ENCODE peak calls at places on chromosomes 4 and X, in five cellular contexts. L, K, S, Y and C are unnamed samples.

GRCh38 chr4:43864616-43865146 is 583.9 kb downstream of the KCTD8 start:
- DNase-seq in L (no peak), K (no peak), S (no peak), Y (no peak), C (no peak)

GRCh38 chr4:153045111-153045982 is 109.2 kb downstream of the FHDC1 start:
- DNase-seq in L (no peak), K (no peak), S (no peak), Y (no peak), C (no peak)

GRCh38 chr4:8433181-8433580 is 7.3 kb downstream of the ACOX3 start:
- DNase-seq in L (no peak), K (no peak), S (no peak), Y (no peak), C (peak)

GRCh38 chr4:168074861-168075260 is 17.5 kb upstream of the ANXA10 start:
- DNase-seq in L (no peak), K (no peak), S (no peak), Y (no peak), C (no peak)

GRCh38 chr4:85391568-85392410 is 83.2 kb upstream of the ARHGAP24 start:
- DNase-seq in L (no peak), K (no peak), S (no peak), Y (no peak), C (no peak)

GRCh38 chr4:126827669-126828068 is 805.1 kb upstream of the INTU start:
- DNase-seq in L (no peak), K (no peak), S (no peak), Y (no peak), C (no peak)

GRCh38 chr4:123672987-123673386 is 276.4 kb downstream of the SPRY1 start:
- DNase-seq in L (peak), K (no peak), S (no peak), Y (no peak), C (peak)

GRCh38 chrX:2572740-2573139 is 72.0 kb upstream of the DHRSX start:
- DNase-seq in L (peak), K (no peak), S (no peak), Y (no peak), C (no peak)

GRCh38 chrX:24920769-24921168 is 95.0 kb downstream of the ARX start:
- DNase-seq in L (no peak), K (no peak), S (no peak), Y (no peak), C (no peak)

GRCh38 chr4:15805583-15806517 is 27.7 kb downstream of the CD38 start:
- DNase-seq in L (peak), K (no peak), S (peak), Y (peak), C (peak)

GRCh38 chr4:84366111-84366510 is 133.0 kb downstream of the NKX6-1 start:
- DNase-seq in L (no peak), K (no peak), S (no peak), Y (no peak), C (no peak)

GRCh38 chr4:5037553-5038551 is 13.4 kb upstream of the STK32B start:
- DNase-seq in L (peak), K (no peak), S (no peak), Y (no peak), C (peak)

GRCh38 chr4:105473340-105474109 is at the start of gene PPA2:
- DNase-seq in L (peak), K (peak), S (peak), Y (peak), C (peak)

GRCh38 chr4:5142726-5143125 is 91.4 kb downstream of the STK32B start:
- DNase-seq in L (peak), K (no peak), S (peak), Y (peak), C (peak)

GRCh38 chrX:67777148-67777547 is 233.3 kb downstream of the AR start:
- DNase-seq in L (no peak), K (no peak), S (no peak), Y (no peak), C (no peak)

GRCh38 chr4:169241480-169241879 is 29.3 kb downstream of the SH3RF1 start:
- DNase-seq in L (peak), K (no peak), S (no peak), Y (no peak), C (no peak)

GRCh38 chr4:94451669-94452475 is at the start of gene PDLIM5:
- DNase-seq in L (peak), K (peak), S (peak), Y (peak), C (peak)

GRCh38 chrX:10615931-10616780 is 4.2 kb downstream of the MID1 start:
- DNase-seq in L (peak), K (no peak), S (peak), Y (peak), C (peak)

GRCh38 chr4:78776729-78777555 is 792 bp downstream of the BMP2K start:
- DNase-seq in L (peak), K (peak), S (peak), Y (peak), C (peak)

GRCh38 chr4:72375050-72375736 is 193.8 kb downstream of the ADAMTS3 start:
- DNase-seq in L (peak), K (no peak), S (no peak), Y (no peak), C (peak)

GRCh38 chr4:138311771-138312535 is 69.8 kb upstream of the SLC7A11 start:
- DNase-seq in L (peak), K (no peak), S (no peak), Y (no peak), C (no peak)

GRCh38 chr4:86955888-86956451 is 21.2 kb downstream of the AFF1 start:
- DNase-seq in L (no peak), K (no peak), S (no peak), Y (no peak), C (no peak)

GRCh38 chr4:71472946-71473345 is 134.1 kb downstream of the SLC4A4 start:
- DNase-seq in L (peak), K (no peak), S (no peak), Y (no peak), C (no peak)

GRCh38 chr4:23333946-23334878 is 555.6 kb downstream of the PPARGC1A start:
- DNase-seq in L (peak), K (no peak), S (peak), Y (peak), C (peak)

GRCh38 chrX:2785538-2785937 is 33.7 kb downstream of the XG start:
- DNase-seq in L (no peak), K (no peak), S (no peak), Y (no peak), C (no peak)

GRCh38 chrX:102126863-102127262 is 1.4 kb downstream of the TCEAL2 start:
- DNase-seq in L (no peak), K (no peak), S (no peak), Y (no peak), C (no peak)

GRCh38 chr4:150206265-150206664 is 128.0 kb downstream of the DCLK2 start:
- DNase-seq in L (no peak), K (no peak), S (no peak), Y (no peak), C (no peak)

GRCh38 chr4:128835498-128836222 is 26.2 kb downstream of the JADE1 start:
- DNase-seq in L (peak), K (no peak), S (no peak), Y (no peak), C (no peak)

GRCh38 chrX:12352922-12353321 is 214.6 kb downstream of the FRMPD4 start:
- DNase-seq in L (no peak), K (no peak), S (no peak), Y (peak), C (no peak)

GRCh38 chrX:148380614-148381561 is 119.5 kb upstream of the AFF2 start:
- DNase-seq in L (no peak), K (no peak), S (peak), Y (no peak), C (no peak)

GRCh38 chrX:23870041-23870440 is 37.7 kb downstream of the APOO start:
- DNase-seq in L (no peak), K (no peak), S (no peak), Y (no peak), C (no peak)

GRCh38 chrX:118802857-118803256 is 20.8 kb upstream of the ZCCHC12 start:
- DNase-seq in L (peak), K (no peak), S (no peak), Y (no peak), C (peak)

GRCh38 chrX:63349307-63349706 is 1.8 kb downstream of the SPIN4 start:
- DNase-seq in L (peak), K (no peak), S (peak), Y (peak), C (no peak)

GRCh38 chr4:169202143-169202699 is 68.5 kb downstream of the SH3RF1 start:
- DNase-seq in L (peak), K (no peak), S (no peak), Y (no peak), C (no peak)

GRCh38 chr4:5553801-5554200 is 154.6 kb downstream of the EVC2 start:
- DNase-seq in L (no peak), K (no peak), S (no peak), Y (no peak), C (peak)

GRCh38 chr4:42458686-42459085 is 61.4 kb downstream of the SHISA3 start:
- DNase-seq in L (no peak), K (no peak), S (no peak), Y (no peak), C (no peak)

GRCh38 chr4:24210332-24210902 is 320.6 kb upstream of the PPARGC1A start:
- DNase-seq in L (peak), K (no peak), S (no peak), Y (no peak), C (peak)

DNA sequence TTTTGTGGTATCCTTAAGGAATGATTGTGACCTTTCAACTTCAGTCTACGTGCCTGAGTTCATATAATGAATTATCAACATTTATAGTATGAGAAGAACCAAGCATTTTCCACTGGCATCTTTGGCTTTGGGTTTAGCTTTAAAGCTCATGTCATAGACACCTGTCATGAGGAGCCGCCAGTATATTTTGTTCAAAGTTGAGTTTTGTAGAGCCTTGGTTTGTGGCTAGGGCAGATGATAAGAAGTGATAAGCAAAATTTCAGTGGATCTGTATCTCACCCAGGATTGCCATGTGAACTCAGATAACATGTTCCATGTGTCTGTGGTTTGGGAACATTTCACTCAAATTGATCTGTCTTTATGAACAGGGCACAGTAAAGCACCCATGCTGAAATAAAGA is 873.2 kb downstream of the STPG2 start:
- DNase-seq in L (no peak), K (no peak), S (no peak), Y (no peak), C (no peak)
- H3K4me3 ChIP-seq in L (no peak), K (no peak), S (no peak), Y (no peak), C (no peak)

GRCh38 chrX:48940404-48940955 is 16.9 kb downstream of the OTUD5 start:
- DNase-seq in L (no peak), K (no peak), S (no peak), Y (no peak), C (no peak)

GRCh38 chrX:48936429-48937064 is 17.7 kb upstream of the PIM2 start:
- DNase-seq in L (no peak), K (no peak), S (no peak), Y (no peak), C (no peak)

GRCh38 chrX:48938721-48939416 is 18.5 kb downstream of the OTUD5 start:
- DNase-seq in L (no peak), K (no peak), S (peak), Y (no peak), C (no peak)

GRCh38 chrX:48937065-48937907 is 18.5 kb upstream of the PIM2 start:
- DNase-seq in L (peak), K (peak), S (peak), Y (peak), C (peak)

GRCh38 chrX:48939417-48940228 is 17.8 kb downstream of the OTUD5 start:
- DNase-seq in L (no peak), K (no peak), S (peak), Y (no peak), C (no peak)
- H3K4me3 ChIP-seq in L (no peak), K (no peak), S (peak), Y (no peak), C (no peak)

DNA sequence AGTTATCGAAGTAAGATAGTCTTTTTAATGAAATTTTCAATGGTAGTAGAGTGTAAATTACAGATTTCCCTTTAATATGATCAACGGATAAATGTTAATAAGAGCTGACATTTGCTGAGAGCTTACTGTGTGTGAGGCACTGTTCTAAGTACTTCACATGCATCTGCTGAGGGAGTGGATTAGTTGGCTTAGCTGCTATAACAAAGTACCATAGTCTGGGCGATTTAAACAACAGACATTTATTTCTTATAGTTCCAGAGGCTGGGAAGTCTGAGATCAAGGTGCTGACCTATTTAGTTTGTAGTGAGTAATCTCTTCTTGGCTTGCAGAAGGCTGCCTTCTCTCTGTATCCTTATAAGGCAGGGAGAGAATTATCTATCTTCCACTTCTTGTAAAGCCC is 174.3 kb downstream of the CEP135 start:
- DNase-seq in L (no peak), K (no peak), S (no peak), Y (no peak), C (no peak)
- H3K4me3 ChIP-seq in L (no peak), K (no peak), S (no peak), Y (no peak), C (no peak)

DNA sequence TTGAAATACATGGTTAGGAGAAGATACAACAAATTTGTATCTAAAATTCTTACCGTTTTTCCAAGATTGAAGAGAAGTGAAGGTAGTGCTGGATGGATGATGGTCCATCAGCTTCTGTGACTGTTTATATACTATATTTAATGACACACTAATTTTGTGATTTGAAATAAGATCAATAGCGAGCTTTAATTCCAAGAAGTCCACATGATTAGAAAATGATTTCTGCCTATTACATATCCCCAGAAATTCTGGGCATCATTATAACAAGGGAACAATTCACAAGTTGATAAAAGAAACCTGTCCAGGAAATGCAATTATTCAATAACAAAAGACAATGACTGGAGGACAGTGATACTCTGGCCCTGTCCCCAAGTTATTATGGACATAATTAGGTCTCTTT is at the start of gene CSN2:
- DNase-seq in L (no peak), K (no peak), S (no peak), Y (no peak), C (no peak)
- H3K4me3 ChIP-seq in L (no peak), K (no peak), S (no peak), Y (no peak), C (no peak)

GRCh38 chr4:101355246-101355645 is 7.9 kb upstream of the PPP3CA start:
- DNase-seq in L (no peak), K (no peak), S (peak), Y (no peak), C (no peak)

GRCh38 chr4:101356928-101357327 is 9.6 kb upstream of the PPP3CA start:
- DNase-seq in L (peak), K (no peak), S (no peak), Y (no peak), C (peak)

GRCh38 chr4:101357751-101358150 is 10.4 kb upstream of the PPP3CA start:
- DNase-seq in L (peak), K (no peak), S (no peak), Y (no peak), C (peak)

GRCh38 chr4:101355767-101356702 is 8.7 kb upstream of the PPP3CA start:
- DNase-seq in L (peak), K (no peak), S (no peak), Y (no peak), C (peak)
- H3K4me3 ChIP-seq in L (no peak), K (no peak), S (peak), Y (no peak), C (no peak)

DNA sequence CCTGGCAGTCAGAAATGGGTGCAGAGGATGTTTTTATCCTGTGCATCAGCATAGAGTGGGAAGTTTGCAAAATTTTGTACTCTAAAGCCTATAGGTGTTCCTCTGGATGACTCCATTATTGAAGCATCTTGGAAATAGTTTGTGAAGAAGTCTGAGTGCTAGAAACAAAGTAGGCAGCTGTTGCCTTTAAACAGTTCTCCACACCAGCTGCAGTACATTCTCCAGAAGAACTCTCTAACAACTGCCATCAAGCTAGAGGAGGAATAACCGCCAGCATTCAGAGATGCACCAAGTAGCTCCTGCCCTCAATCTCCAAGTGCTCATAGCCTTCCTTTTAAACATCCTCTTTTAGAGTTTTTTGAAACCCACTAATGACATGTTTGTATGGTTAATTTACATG is 332.8 kb downstream of the DCHS2 start:
- DNase-seq in L (no peak), K (no peak), S (no peak), Y (no peak), C (no peak)
- H3K4me3 ChIP-seq in L (no peak), K (no peak), S (no peak), Y (no peak), C (no peak)

GRCh38 chr4:31580843-31581242 is 860.7 kb downstream of the PCDH7 start:
- DNase-seq in L (no peak), K (no peak), S (no peak), Y (no peak), C (no peak)
- H3K4me3 ChIP-seq in L (no peak), K (no peak), S (no peak), Y (no peak), C (no peak)

DNA sequence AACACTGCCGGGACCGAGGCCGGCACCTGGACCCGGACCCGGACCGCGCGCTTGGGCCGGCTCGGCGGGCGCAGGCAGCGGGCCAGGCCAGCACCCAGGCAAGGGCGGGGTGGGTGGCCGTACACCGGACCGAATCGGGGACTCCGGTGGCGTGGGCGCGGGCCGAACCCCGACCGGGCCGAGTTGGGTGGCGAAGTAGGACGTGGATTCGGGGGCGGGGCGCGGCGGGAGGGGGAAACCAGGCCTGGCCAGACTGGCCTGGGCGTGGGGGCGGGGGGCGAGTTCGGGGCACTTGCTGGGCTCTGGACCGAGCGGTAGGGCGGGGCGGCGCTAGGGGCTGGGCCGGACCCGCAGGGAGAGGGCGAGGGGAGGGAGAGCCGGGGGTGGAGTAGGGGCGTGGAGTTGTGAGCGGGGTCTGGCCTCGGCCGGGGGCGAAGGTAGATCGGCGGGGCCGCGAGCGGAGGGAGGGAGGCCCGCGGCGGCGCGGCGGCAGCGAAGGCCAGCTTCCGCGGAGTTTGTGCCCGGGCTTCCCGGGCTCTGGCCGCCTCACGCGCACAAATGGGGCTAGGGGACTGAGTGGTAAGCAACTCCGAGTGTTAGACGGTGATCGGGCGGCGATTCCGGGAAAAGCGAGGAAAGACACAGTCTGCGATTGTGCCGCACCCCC is 1.8 kb upstream of the BCORL1 start:
- DNase-seq in L (no peak), K (peak), S (no peak), Y (peak), C (peak)
- H3K4me3 ChIP-seq in L (no peak), K (no peak), S (no peak), Y (peak), C (peak)